ENCODE peak calls at places on chromosomes 13 and 19, in five cellular contexts. One of them, this sample, is unnamed.

GRCh38 chr19:34482380-34483250 is 1.1 kb downstream of the WTIP start:
- DNase-seq in cardiac muscle cell: peak; percentile 54
- DNase-seq in IMR-90: peak; percentile 37
- DNase-seq in neural progenitor cell: peak; percentile 73
- DNase-seq in hepatocyte: peak; percentile 60
- DNase-seq in this sample: peak; percentile 31

GRCh38 chr13:101140087-101140770 is 276.1 kb downstream of the NALCN start:
- DNase-seq in neural progenitor cell: no peak
- DNase-seq in cardiac muscle cell: no peak
- DNase-seq in IMR-90: no peak
- DNase-seq in hepatocyte: no peak
- DNase-seq in this sample: no peak

GRCh38 chr19:47247308-47247990 is 8.9 kb upstream of the CCDC9 start:
- DNase-seq in hepatocyte: peak; percentile 85
- DNase-seq in neural progenitor cell: peak; percentile 82
- DNase-seq in cardiac muscle cell: peak; percentile 87
- DNase-seq in IMR-90: peak; percentile 75
- DNase-seq in this sample: no peak

GRCh38 chr19:13160557-13160956 is 10.3 kb downstream of the IER2 start:
- DNase-seq in neural progenitor cell: no peak
- DNase-seq in cardiac muscle cell: peak; percentile 33
- DNase-seq in hepatocyte: peak; percentile 48
- DNase-seq in IMR-90: peak; percentile 66
- DNase-seq in this sample: no peak

GRCh38 chr19:49393871-49394270 is 5.8 kb downstream of the KASH5 start:
- DNase-seq in IMR-90: no peak
- DNase-seq in neural progenitor cell: no peak
- DNase-seq in hepatocyte: no peak
- DNase-seq in cardiac muscle cell: no peak
- DNase-seq in this sample: no peak

GRCh38 chr13:80305737-80306136 is 35.2 kb downstream of the SPRY2 start:
- DNase-seq in hepatocyte: no peak
- DNase-seq in cardiac muscle cell: peak; percentile 3
- DNase-seq in neural progenitor cell: no peak
- DNase-seq in IMR-90: no peak
- DNase-seq in this sample: no peak

GRCh38 chr19:2997720-2998119 is 20.4 kb downstream of the TLE6 start:
- DNase-seq in IMR-90: no peak
- DNase-seq in hepatocyte: no peak
- DNase-seq in neural progenitor cell: no peak
- DNase-seq in cardiac muscle cell: no peak
- DNase-seq in this sample: no peak

GRCh38 chr13:113612626-113613025 is 28.1 kb downstream of the TFDP1 start:
- DNase-seq in hepatocyte: no peak
- DNase-seq in IMR-90: no peak
- DNase-seq in cardiac muscle cell: no peak
- DNase-seq in neural progenitor cell: no peak
- DNase-seq in this sample: no peak

GRCh38 chr19:10076535-10076934 is 9.6 kb upstream of the SHFL start:
- DNase-seq in neural progenitor cell: no peak
- DNase-seq in cardiac muscle cell: no peak
- DNase-seq in IMR-90: no peak
- DNase-seq in hepatocyte: no peak
- DNase-seq in this sample: no peak

GRCh38 chr19:50334741-50335421 is 5.7 kb upstream of the KCNC3 start:
- DNase-seq in cardiac muscle cell: no peak
- DNase-seq in hepatocyte: no peak
- DNase-seq in IMR-90: no peak
- DNase-seq in neural progenitor cell: no peak
- DNase-seq in this sample: no peak

GRCh38 chr19:58097783-58098681 is at the start of gene ZSCAN18:
- DNase-seq in neural progenitor cell: peak; percentile 100
- DNase-seq in cardiac muscle cell: peak; percentile 98
- DNase-seq in IMR-90: peak; percentile 86
- DNase-seq in hepatocyte: peak; percentile 99
- DNase-seq in this sample: peak; percentile 89

GRCh38 chr19:31330237-31330636 is 19.0 kb downstream of the TSHZ3 start:
- DNase-seq in hepatocyte: no peak
- DNase-seq in IMR-90: no peak
- DNase-seq in neural progenitor cell: no peak
- DNase-seq in cardiac muscle cell: no peak
- DNase-seq in this sample: no peak

GRCh38 chr19:13460045-13460444 is 46.2 kb downstream of the CACNA1A start:
- DNase-seq in neural progenitor cell: peak; percentile 16
- DNase-seq in cardiac muscle cell: no peak
- DNase-seq in hepatocyte: no peak
- DNase-seq in IMR-90: no peak
- DNase-seq in this sample: no peak

GRCh38 chr19:4510435-4511255 is 7.6 kb downstream of the PLIN4 start:
- DNase-seq in hepatocyte: no peak
- DNase-seq in IMR-90: no peak
- DNase-seq in neural progenitor cell: no peak
- DNase-seq in cardiac muscle cell: no peak
- DNase-seq in this sample: no peak

GRCh38 chr13:100129605-100130004 is 40.7 kb downstream of the PCCA start:
- DNase-seq in cardiac muscle cell: no peak
- DNase-seq in hepatocyte: no peak
- DNase-seq in neural progenitor cell: no peak
- DNase-seq in IMR-90: no peak
- DNase-seq in this sample: no peak

GRCh38 chr19:3098141-3098514 is 4.0 kb downstream of the GNA11 start:
- DNase-seq in neural progenitor cell: no peak
- DNase-seq in IMR-90: no peak
- DNase-seq in hepatocyte: no peak
- DNase-seq in cardiac muscle cell: no peak
- DNase-seq in this sample: no peak

GRCh38 chr13:108957369-108958012 is 328.1 kb downstream of the MYO16 start:
- DNase-seq in IMR-90: peak; percentile 85
- DNase-seq in cardiac muscle cell: peak; percentile 70
- DNase-seq in neural progenitor cell: peak; percentile 8
- DNase-seq in hepatocyte: peak; percentile 40
- DNase-seq in this sample: peak; percentile 73

GRCh38 chr19:42323473-42323851 is 2.0 kb upstream of the MEGF8 start:
- DNase-seq in neural progenitor cell: peak; percentile 64
- DNase-seq in IMR-90: no peak
- DNase-seq in cardiac muscle cell: no peak
- DNase-seq in hepatocyte: no peak
- DNase-seq in this sample: no peak

GRCh38 chr19:42323852-42324654 is 1.4 kb upstream of the MEGF8 start:
- DNase-seq in hepatocyte: no peak
- DNase-seq in cardiac muscle cell: no peak
- DNase-seq in IMR-90: no peak
- DNase-seq in neural progenitor cell: peak; percentile 62
- DNase-seq in this sample: no peak

GRCh38 chr19:42325308-42325895 is at the start of gene MEGF8:
- DNase-seq in cardiac muscle cell: peak; percentile 99
- DNase-seq in hepatocyte: peak; percentile 99
- DNase-seq in neural progenitor cell: peak; percentile 99
- DNase-seq in IMR-90: peak; percentile 99
- DNase-seq in this sample: peak; percentile 98

GRCh38 chr19:42325896-42326771 is 699 bp downstream of the MEGF8 start:
- DNase-seq in neural progenitor cell: no peak
- DNase-seq in cardiac muscle cell: no peak
- DNase-seq in IMR-90: no peak
- DNase-seq in hepatocyte: no peak
- DNase-seq in this sample: peak; percentile 17

DNA sequence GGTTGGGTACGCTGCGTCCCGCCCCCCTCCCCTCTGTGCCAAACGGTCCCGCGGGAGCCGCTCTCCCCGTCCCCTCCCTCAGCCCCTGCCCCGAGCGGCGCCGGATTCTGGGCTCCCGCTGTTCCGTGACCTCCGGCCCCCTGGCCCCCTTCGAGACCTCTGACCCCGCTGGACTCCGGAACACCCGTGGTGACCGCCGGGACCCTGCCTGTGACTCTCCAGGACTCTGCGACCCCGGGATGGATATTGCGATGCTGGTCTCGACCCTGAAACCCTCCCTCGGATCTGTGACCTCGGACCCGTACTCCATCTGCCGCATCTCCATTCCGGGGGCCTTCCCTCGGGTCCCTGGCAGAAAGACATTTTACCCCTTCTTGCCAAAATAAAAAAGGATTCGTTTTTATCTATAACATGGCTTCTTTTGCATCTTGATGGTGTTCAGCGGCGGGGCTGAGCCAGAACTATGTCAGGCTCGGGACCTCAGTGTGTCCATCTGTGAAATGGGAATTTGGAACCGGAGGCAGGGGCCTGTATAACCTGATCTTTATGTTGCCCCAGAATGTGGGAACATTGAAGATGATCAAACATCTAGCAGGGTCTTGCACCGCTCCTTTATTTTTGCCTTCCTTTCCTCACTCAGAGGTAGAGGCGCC is 654 bp upstream of the MEGF8 start:
- DNase-seq in IMR-90: no peak
- DNase-seq in cardiac muscle cell: no peak
- DNase-seq in hepatocyte: no peak
- DNase-seq in neural progenitor cell: peak; percentile 47
- DNase-seq in this sample: no peak
- TF ChIP-seq CTCF in IMR-90: no peak
- TF ChIP-seq CTCF in cardiac muscle cell: no peak
- TF ChIP-seq CTCF in hepatocyte: no peak
- TF ChIP-seq CTCF in neural progenitor cell: no peak
- TF ChIP-seq CTCF in this sample: no peak

GRCh38 chr19:41861846-41862245 is 1.8 kb downstream of the RPS19 start:
- DNase-seq in IMR-90: no peak
- DNase-seq in neural progenitor cell: no peak
- DNase-seq in hepatocyte: no peak
- DNase-seq in cardiac muscle cell: no peak
- DNase-seq in this sample: no peak
- H3K27ac ChIP-seq in IMR-90: no peak overlapping the region
- H3K27ac ChIP-seq in neural progenitor cell: no peak overlapping the region
- H3K27ac ChIP-seq in hepatocyte: no peak overlapping the region
- H3K27ac ChIP-seq in cardiac muscle cell: no peak overlapping the region
- H3K27ac ChIP-seq in this sample: peak overlapping the region; percentile 64

GRCh38 chr19:19459099-19459498 is 53.6 kb downstream of the GATAD2A start:
- DNase-seq in neural progenitor cell: no peak
- DNase-seq in cardiac muscle cell: peak; percentile 37
- DNase-seq in hepatocyte: no peak
- DNase-seq in IMR-90: peak; percentile 73
- DNase-seq in this sample: no peak

GRCh38 chr19:19460761-19461265 is 54.5 kb downstream of the TSSK6 start:
- DNase-seq in IMR-90: peak; percentile 30
- DNase-seq in neural progenitor cell: peak; percentile 47
- DNase-seq in cardiac muscle cell: peak; percentile 48
- DNase-seq in hepatocyte: no peak
- DNase-seq in this sample: no peak

GRCh38 chr19:19461306-19461670 is 54.1 kb downstream of the TSSK6 start:
- DNase-seq in hepatocyte: no peak
- DNase-seq in neural progenitor cell: no peak
- DNase-seq in cardiac muscle cell: no peak
- DNase-seq in IMR-90: no peak
- DNase-seq in this sample: no peak

GRCh38 chr19:19460258-19460731 is 54.8 kb downstream of the GATAD2A start:
- DNase-seq in neural progenitor cell: no peak
- DNase-seq in hepatocyte: no peak
- DNase-seq in IMR-90: peak; percentile 40
- DNase-seq in cardiac muscle cell: no peak
- DNase-seq in this sample: no peak

DNA sequence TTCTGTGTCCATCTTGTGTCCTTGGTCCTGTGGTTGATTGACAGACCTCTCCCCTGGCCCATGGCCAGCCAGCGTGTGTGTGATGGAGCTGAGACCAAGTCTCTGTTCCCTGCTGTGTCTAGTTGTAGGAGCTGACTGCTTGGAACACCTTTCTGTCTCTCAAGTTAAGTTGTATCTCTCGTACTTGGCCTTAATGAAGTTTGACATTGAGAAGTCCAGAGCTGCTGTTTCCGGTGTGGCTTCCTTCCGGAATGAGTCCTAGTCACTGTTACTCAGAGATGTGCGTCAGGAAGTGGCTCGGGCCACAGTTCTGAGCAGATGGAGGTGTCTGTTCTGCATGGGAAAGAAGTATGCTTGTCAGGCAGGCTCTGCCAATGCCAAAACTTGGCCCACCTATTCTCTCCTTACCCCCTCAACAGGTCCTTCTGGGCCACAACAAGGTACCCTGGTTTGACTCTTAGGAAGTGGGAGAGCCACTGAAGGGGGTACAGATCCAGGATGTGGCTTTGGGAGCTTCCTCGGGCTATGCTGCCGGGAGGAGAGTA is 54.3 kb downstream of the GATAD2A start:
- DNase-seq in hepatocyte: no peak
- DNase-seq in neural progenitor cell: no peak
- DNase-seq in IMR-90: peak; percentile 87
- DNase-seq in cardiac muscle cell: peak; percentile 58
- DNase-seq in this sample: peak; percentile 44
- TF ChIP-seq CTCF in hepatocyte: no peak
- TF ChIP-seq CTCF in neural progenitor cell: no peak
- TF ChIP-seq CTCF in IMR-90: no peak
- TF ChIP-seq CTCF in cardiac muscle cell: no peak
- TF ChIP-seq CTCF in this sample: no peak

GRCh38 chr19:1867359-1867724 is 4.0 kb upstream of the KLF16 start:
- DNase-seq in neural progenitor cell: no peak
- DNase-seq in hepatocyte: no peak
- DNase-seq in IMR-90: no peak
- DNase-seq in cardiac muscle cell: no peak
- DNase-seq in this sample: no peak

GRCh38 chr19:1866693-1867358 is 3.4 kb upstream of the KLF16 start:
- DNase-seq in neural progenitor cell: no peak
- DNase-seq in cardiac muscle cell: no peak
- DNase-seq in IMR-90: no peak
- DNase-seq in hepatocyte: no peak
- DNase-seq in this sample: no peak

GRCh38 chr19:1871630-1872029 is 8.3 kb upstream of the KLF16 start:
- DNase-seq in hepatocyte: no peak
- DNase-seq in cardiac muscle cell: no peak
- DNase-seq in neural progenitor cell: no peak
- DNase-seq in IMR-90: no peak
- DNase-seq in this sample: no peak

GRCh38 chr19:1871140-1871597 is 7.8 kb upstream of the KLF16 start:
- DNase-seq in hepatocyte: peak; percentile 21
- DNase-seq in cardiac muscle cell: no peak
- DNase-seq in neural progenitor cell: no peak
- DNase-seq in IMR-90: no peak
- DNase-seq in this sample: no peak

DNA sequence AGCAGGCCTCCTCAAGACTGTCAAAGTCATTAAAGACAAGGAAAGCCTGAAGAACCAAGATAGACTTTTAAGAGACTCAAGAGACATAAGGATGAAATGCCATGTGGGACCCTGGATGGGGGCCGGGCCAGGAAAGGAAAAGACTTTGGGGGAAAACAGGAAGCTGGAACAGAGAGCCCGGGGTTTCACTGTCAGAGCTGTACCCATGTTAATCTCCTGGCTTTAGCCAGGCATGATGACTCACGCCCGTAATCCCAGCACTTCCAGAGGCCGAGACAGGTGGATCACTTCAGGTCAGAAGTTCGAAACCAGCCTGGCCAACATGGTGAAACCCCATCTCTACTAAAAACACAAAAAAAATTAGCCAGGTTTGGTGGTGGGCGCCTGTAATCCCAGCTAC is 5.6 kb upstream of the KLF16 start:
- DNase-seq in IMR-90: no peak
- DNase-seq in hepatocyte: no peak
- DNase-seq in neural progenitor cell: no peak
- DNase-seq in cardiac muscle cell: no peak
- DNase-seq in this sample: no peak
- H3K27ac ChIP-seq in IMR-90: no peak overlapping the region
- H3K27ac ChIP-seq in hepatocyte: no peak overlapping the region
- H3K27ac ChIP-seq in neural progenitor cell: no peak overlapping the region
- H3K27ac ChIP-seq in cardiac muscle cell: no peak overlapping the region
- H3K27ac ChIP-seq in this sample: peak overlapping the region; percentile 33

GRCh38 chr19:42311612-42312160 is 1.4 kb upstream of the TMEM145 start:
- DNase-seq in hepatocyte: no peak
- DNase-seq in cardiac muscle cell: no peak
- DNase-seq in IMR-90: no peak
- DNase-seq in neural progenitor cell: peak; percentile 45
- DNase-seq in this sample: no peak
- TF ChIP-seq CTCF in hepatocyte: no peak
- TF ChIP-seq CTCF in cardiac muscle cell: no peak
- TF ChIP-seq CTCF in IMR-90: no peak
- TF ChIP-seq CTCF in neural progenitor cell: peak; percentile 27
- TF ChIP-seq CTCF in this sample: no peak